ENCODE peak calls at places on chromosome 14, in ten cellular contexts. One of them, this sample, is unnamed.

GRCh38 chr14:92867246-92867925 is 55.6 kb upstream of the CHGA start:
- DNase-seq in GM23248: no peak
- DNase-seq in lower lobe of right lung: no peak
- DNase-seq in neuronal stem cell: no peak
- DNase-seq in lung: no peak
- DNase-seq in ovary: no peak
- DNase-seq in pancreas: no peak
- DNase-seq in AG04450: no peak
- DNase-seq in CD8-positive, alpha-beta memory T cell: no peak
- DNase-seq in transverse colon: no peak
- DNase-seq in this sample: no peak

GRCh38 chr14:52711666-52712065 is 4.7 kb downstream of the PSMC6 start:
- DNase-seq in lower lobe of right lung: no peak
- DNase-seq in neuronal stem cell: no peak
- DNase-seq in pancreas: no peak
- DNase-seq in AG04450: no peak
- DNase-seq in GM23248: no peak
- DNase-seq in lung: no peak
- DNase-seq in transverse colon: no peak
- DNase-seq in ovary: no peak
- DNase-seq in CD8-positive, alpha-beta memory T cell: no peak
- DNase-seq in this sample: no peak

GRCh38 chr14:83372271-83372670 is 1838.6 kb upstream of the SEL1L start:
- DNase-seq in ovary: no peak
- DNase-seq in CD8-positive, alpha-beta memory T cell: no peak
- DNase-seq in GM23248: no peak
- DNase-seq in AG04450: no peak
- DNase-seq in neuronal stem cell: no peak
- DNase-seq in transverse colon: no peak
- DNase-seq in lower lobe of right lung: no peak
- DNase-seq in pancreas: no peak
- DNase-seq in lung: no peak
- DNase-seq in this sample: no peak

GRCh38 chr14:104827173-104828055 is 26.5 kb downstream of the ZBTB42 start:
- DNase-seq in neuronal stem cell: peak; percentile 66
- DNase-seq in transverse colon: peak; percentile 62
- DNase-seq in lung: peak; percentile 57
- DNase-seq in pancreas: peak; percentile 71
- DNase-seq in AG04450: no peak
- DNase-seq in lower lobe of right lung: peak; percentile 65
- DNase-seq in GM23248: peak; percentile 62
- DNase-seq in CD8-positive, alpha-beta memory T cell: peak; percentile 47
- DNase-seq in ovary: no peak
- DNase-seq in this sample: peak; percentile 67

GRCh38 chr14:70152704-70153103 is 36.0 kb downstream of the SLC8A3 start:
- DNase-seq in GM23248: no peak
- DNase-seq in ovary: no peak
- DNase-seq in lower lobe of right lung: no peak
- DNase-seq in AG04450: no peak
- DNase-seq in lung: no peak
- DNase-seq in pancreas: no peak
- DNase-seq in CD8-positive, alpha-beta memory T cell: no peak
- DNase-seq in neuronal stem cell: no peak
- DNase-seq in transverse colon: no peak
- DNase-seq in this sample: no peak

GRCh38 chr14:34649344-34649743 is 19.4 kb upstream of the SNX6 start:
- DNase-seq in AG04450: peak; percentile 81
- DNase-seq in CD8-positive, alpha-beta memory T cell: no peak
- DNase-seq in pancreas: no peak
- DNase-seq in neuronal stem cell: no peak
- DNase-seq in GM23248: peak; percentile 86
- DNase-seq in ovary: no peak
- DNase-seq in transverse colon: no peak
- DNase-seq in lower lobe of right lung: no peak
- DNase-seq in lung: no peak
- DNase-seq in this sample: no peak

GRCh38 chr14:58765843-58766242 is 128.1 kb downstream of the DACT1 start:
- DNase-seq in transverse colon: no peak
- DNase-seq in AG04450: no peak
- DNase-seq in GM23248: no peak
- DNase-seq in lung: no peak
- DNase-seq in neuronal stem cell: no peak
- DNase-seq in ovary: no peak
- DNase-seq in pancreas: no peak
- DNase-seq in lower lobe of right lung: no peak
- DNase-seq in CD8-positive, alpha-beta memory T cell: no peak
- DNase-seq in this sample: no peak

GRCh38 chr14:87995500-87996275 is 2.7 kb upstream of the GALC start:
- DNase-seq in lung: no peak
- DNase-seq in GM23248: no peak
- DNase-seq in neuronal stem cell: no peak
- DNase-seq in lower lobe of right lung: no peak
- DNase-seq in CD8-positive, alpha-beta memory T cell: no peak
- DNase-seq in ovary: no peak
- DNase-seq in transverse colon: no peak
- DNase-seq in AG04450: no peak
- DNase-seq in pancreas: no peak
- DNase-seq in this sample: peak; percentile 65

GRCh38 chr14:52923902-52924575 is 26.8 kb downstream of the FERMT2 start:
- DNase-seq in lung: no peak
- DNase-seq in lower lobe of right lung: no peak
- DNase-seq in neuronal stem cell: no peak
- DNase-seq in ovary: no peak
- DNase-seq in GM23248: peak; percentile 31
- DNase-seq in AG04450: no peak
- DNase-seq in pancreas: no peak
- DNase-seq in CD8-positive, alpha-beta memory T cell: no peak
- DNase-seq in transverse colon: no peak
- DNase-seq in this sample: no peak

GRCh38 chr14:95156765-95157194 is 549 bp downstream of the DICER1 start:
- DNase-seq in AG04450: no peak
- DNase-seq in lung: peak; percentile 41
- DNase-seq in pancreas: peak; percentile 78
- DNase-seq in transverse colon: peak; percentile 36
- DNase-seq in neuronal stem cell: no peak
- DNase-seq in ovary: peak; percentile 53
- DNase-seq in lower lobe of right lung: peak; percentile 74
- DNase-seq in CD8-positive, alpha-beta memory T cell: peak; percentile 18
- DNase-seq in GM23248: peak; percentile 77
- DNase-seq in this sample: peak; percentile 51

GRCh38 chr14:29126361-29126760 is 359.8 kb downstream of the FOXG1 start:
- DNase-seq in AG04450: no peak
- DNase-seq in transverse colon: no peak
- DNase-seq in CD8-positive, alpha-beta memory T cell: no peak
- DNase-seq in lung: no peak
- DNase-seq in ovary: no peak
- DNase-seq in pancreas: no peak
- DNase-seq in GM23248: no peak
- DNase-seq in neuronal stem cell: no peak
- DNase-seq in lower lobe of right lung: no peak
- DNase-seq in this sample: no peak

GRCh38 chr14:102008891-102009290 is 44.5 kb downstream of the DYNC1H1 start:
- DNase-seq in CD8-positive, alpha-beta memory T cell: no peak
- DNase-seq in ovary: no peak
- DNase-seq in lung: no peak
- DNase-seq in neuronal stem cell: no peak
- DNase-seq in AG04450: no peak
- DNase-seq in lower lobe of right lung: no peak
- DNase-seq in transverse colon: no peak
- DNase-seq in GM23248: no peak
- DNase-seq in pancreas: no peak
- DNase-seq in this sample: no peak

GRCh38 chr14:82420874-82421273 is 887.2 kb upstream of the SEL1L start:
- DNase-seq in pancreas: no peak
- DNase-seq in transverse colon: no peak
- DNase-seq in lung: no peak
- DNase-seq in lower lobe of right lung: no peak
- DNase-seq in AG04450: no peak
- DNase-seq in CD8-positive, alpha-beta memory T cell: no peak
- DNase-seq in GM23248: no peak
- DNase-seq in neuronal stem cell: no peak
- DNase-seq in ovary: no peak
- DNase-seq in this sample: no peak

DNA sequence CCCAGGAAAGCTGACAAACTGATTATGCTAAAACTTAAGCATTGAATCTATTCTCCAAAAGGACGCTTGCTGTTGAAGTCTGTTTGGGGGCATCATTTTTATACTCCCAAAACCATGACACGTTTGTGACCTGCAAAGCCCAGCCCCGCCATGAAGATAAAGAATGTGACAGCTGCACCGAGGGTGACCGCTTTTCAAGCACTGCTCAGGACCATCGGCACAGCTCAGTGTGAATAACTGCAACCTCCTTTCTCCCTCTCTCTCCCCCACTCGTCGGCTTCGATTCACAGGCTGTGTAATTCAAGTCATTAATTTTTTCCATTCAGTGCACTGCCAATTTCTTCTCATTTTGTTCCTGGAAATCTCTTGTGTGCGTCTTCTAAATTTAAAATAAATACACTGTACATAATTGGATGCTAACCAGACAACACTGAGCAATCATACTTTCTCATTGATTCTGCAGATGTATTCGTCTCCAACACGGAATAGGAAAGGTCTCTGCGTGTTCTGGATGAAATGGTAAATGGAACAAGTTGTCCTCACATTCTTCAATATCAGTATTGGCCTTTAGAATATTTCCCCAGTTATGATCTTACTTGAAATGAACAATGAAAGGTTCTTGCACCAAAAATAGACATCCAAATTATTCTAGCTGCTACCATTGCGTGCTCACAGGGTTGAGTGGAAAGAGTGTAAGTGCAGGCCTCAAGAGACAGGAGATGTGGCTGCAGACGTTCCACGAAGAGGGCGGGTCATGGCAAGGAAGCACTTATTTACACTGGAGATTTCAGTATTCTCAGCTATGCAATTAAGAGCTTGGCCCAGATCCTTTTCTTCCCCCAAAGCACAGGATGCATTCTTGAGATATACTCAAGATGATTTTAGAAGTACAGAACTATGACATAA is 261.0 kb downstream of the TTC8 start:
- DNase-seq in lower lobe of right lung: no peak
- DNase-seq in lung: no peak
- DNase-seq in pancreas: no peak
- DNase-seq in neuronal stem cell: no peak
- DNase-seq in transverse colon: no peak
- DNase-seq in ovary: no peak
- DNase-seq in CD8-positive, alpha-beta memory T cell: no peak
- DNase-seq in AG04450: no peak
- DNase-seq in GM23248: peak; percentile 7
- DNase-seq in this sample: no peak
- H3K4me3 ChIP-seq in lower lobe of right lung: no peak overlapping the region
- H3K4me3 ChIP-seq in lung: no peak overlapping the region
- H3K4me3 ChIP-seq in pancreas: no peak overlapping the region
- H3K4me3 ChIP-seq in neuronal stem cell: no peak overlapping the region
- H3K4me3 ChIP-seq in transverse colon: no peak overlapping the region
- H3K4me3 ChIP-seq in ovary: no peak overlapping the region
- H3K4me3 ChIP-seq in CD8-positive, alpha-beta memory T cell: no peak overlapping the region
- H3K4me3 ChIP-seq in AG04450: no peak overlapping the region
- H3K4me3 ChIP-seq in GM23248: no peak overlapping the region
- H3K4me3 ChIP-seq in this sample: no peak overlapping the region

GRCh38 chr14:32572867-32573149 is 243.7 kb downstream of the AKAP6 start:
- DNase-seq in ovary: no peak
- DNase-seq in lung: no peak
- DNase-seq in AG04450: no peak
- DNase-seq in neuronal stem cell: no peak
- DNase-seq in transverse colon: no peak
- DNase-seq in pancreas: no peak
- DNase-seq in CD8-positive, alpha-beta memory T cell: no peak
- DNase-seq in lower lobe of right lung: no peak
- DNase-seq in GM23248: no peak
- DNase-seq in this sample: no peak
- H3K27ac ChIP-seq in ovary: no peak overlapping the region
- H3K27ac ChIP-seq in lung: no peak overlapping the region
- H3K27ac ChIP-seq in AG04450: no peak overlapping the region
- H3K27ac ChIP-seq in neuronal stem cell: no peak overlapping the region
- H3K27ac ChIP-seq in transverse colon: peak overlapping the region; percentile 69
- H3K27ac ChIP-seq in pancreas: no peak overlapping the region
- H3K27ac ChIP-seq in CD8-positive, alpha-beta memory T cell: no peak overlapping the region
- H3K27ac ChIP-seq in lower lobe of right lung: no peak overlapping the region
- H3K27ac ChIP-seq in GM23248: no peak overlapping the region
- H3K27ac ChIP-seq in this sample: no peak overlapping the region

GRCh38 chr14:61433169-61433568 is 111.8 kb downstream of the PRKCH start:
- DNase-seq in lung: no peak
- DNase-seq in ovary: no peak
- DNase-seq in lower lobe of right lung: no peak
- DNase-seq in transverse colon: no peak
- DNase-seq in pancreas: no peak
- DNase-seq in CD8-positive, alpha-beta memory T cell: no peak
- DNase-seq in neuronal stem cell: no peak
- DNase-seq in AG04450: no peak
- DNase-seq in GM23248: no peak
- DNase-seq in this sample: no peak
- H3K9me3 ChIP-seq in lung: no peaks in the 10 kb centered on the region
- H3K9me3 ChIP-seq in ovary: no peaks in the 10 kb centered on the region
- H3K9me3 ChIP-seq in lower lobe of right lung: no peaks in the 10 kb centered on the region
- H3K9me3 ChIP-seq in transverse colon: no peaks in the 10 kb centered on the region
- H3K9me3 ChIP-seq in pancreas: no peaks in the 10 kb centered on the region
- H3K9me3 ChIP-seq in CD8-positive, alpha-beta memory T cell: no peaks in the 10 kb centered on the region
- H3K9me3 ChIP-seq in neuronal stem cell: no peaks in the 10 kb centered on the region
- H3K9me3 ChIP-seq in AG04450: no peaks in the 10 kb centered on the region
- H3K9me3 ChIP-seq in GM23248: no peaks in the 10 kb centered on the region
- H3K9me3 ChIP-seq in this sample: no peaks in the 10 kb centered on the region

GRCh38 chr14:71923471-71923870 is 8.8 kb upstream of the RGS6 start:
- DNase-seq in pancreas: no peak
- DNase-seq in lower lobe of right lung: no peak
- DNase-seq in transverse colon: no peak
- DNase-seq in CD8-positive, alpha-beta memory T cell: no peak
- DNase-seq in GM23248: no peak
- DNase-seq in ovary: no peak
- DNase-seq in neuronal stem cell: no peak
- DNase-seq in lung: no peak
- DNase-seq in AG04450: no peak
- DNase-seq in this sample: no peak

GRCh38 chr14:71918955-71919354 is 13.3 kb upstream of the RGS6 start:
- DNase-seq in GM23248: no peak
- DNase-seq in AG04450: no peak
- DNase-seq in transverse colon: no peak
- DNase-seq in lower lobe of right lung: no peak
- DNase-seq in pancreas: no peak
- DNase-seq in lung: no peak
- DNase-seq in neuronal stem cell: peak; percentile 24
- DNase-seq in CD8-positive, alpha-beta memory T cell: no peak
- DNase-seq in ovary: no peak
- DNase-seq in this sample: no peak
- H3K4me3 ChIP-seq in GM23248: no peak overlapping the region
- H3K4me3 ChIP-seq in AG04450: no peak overlapping the region
- H3K4me3 ChIP-seq in transverse colon: no peak overlapping the region
- H3K4me3 ChIP-seq in lower lobe of right lung: no peak overlapping the region
- H3K4me3 ChIP-seq in pancreas: no peak overlapping the region
- H3K4me3 ChIP-seq in lung: no peak overlapping the region
- H3K4me3 ChIP-seq in neuronal stem cell: no peak overlapping the region
- H3K4me3 ChIP-seq in CD8-positive, alpha-beta memory T cell: no peak overlapping the region
- H3K4me3 ChIP-seq in ovary: no peak overlapping the region
- H3K4me3 ChIP-seq in this sample: no peak overlapping the region

GRCh38 chr14:61151276-61151675 is 129.9 kb downstream of the TMEM30B start:
- DNase-seq in ovary: no peak
- DNase-seq in transverse colon: no peak
- DNase-seq in neuronal stem cell: no peak
- DNase-seq in lower lobe of right lung: no peak
- DNase-seq in lung: no peak
- DNase-seq in pancreas: no peak
- DNase-seq in AG04450: no peak
- DNase-seq in CD8-positive, alpha-beta memory T cell: no peak
- DNase-seq in GM23248: peak; percentile 24
- DNase-seq in this sample: no peak
- H3K27ac ChIP-seq in ovary: no peak overlapping the region
- H3K27ac ChIP-seq in transverse colon: no peak overlapping the region
- H3K27ac ChIP-seq in neuronal stem cell: no peak overlapping the region
- H3K27ac ChIP-seq in lower lobe of right lung: no peak overlapping the region
- H3K27ac ChIP-seq in lung: no peak overlapping the region
- H3K27ac ChIP-seq in pancreas: no peak overlapping the region
- H3K27ac ChIP-seq in AG04450: no peak overlapping the region
- H3K27ac ChIP-seq in CD8-positive, alpha-beta memory T cell: no peak overlapping the region
- H3K27ac ChIP-seq in GM23248: no peak overlapping the region
- H3K27ac ChIP-seq in this sample: no peak overlapping the region